ENCODE peak calls at places on chromosomes 11 and 22, in seven cellular contexts. O, R, U, L, I, W and A are unnamed samples.
A peak's percentile ranks its signal among the peaks of the same experiment; 100 is the strongest.

GRCh38 chr11:47204633-47204989 is 10.2 kb upstream of the DDB2 start:
- DNase-seq in O (no peak), R (no peak), U (peak; percentile 73), L (no peak), I (no peak), W (no peak), A (peak; percentile 77)

GRCh38 chr11:811446-812245 is 1.9 kb downstream of the RPLP2 start:
- DNase-seq in O (no peak), R (no peak), U (no peak), L (no peak), I (no peak), W (no peak), A (no peak)

GRCh38 chr11:66115638-66116410 is 45.8 kb downstream of the PACS1 start:
- DNase-seq in O (no peak), R (no peak), U (peak; percentile 35), L (no peak), I (no peak), W (no peak), A (no peak)

GRCh38 chr11:119501777-119502405 is 78.9 kb upstream of the THY1 start:
- DNase-seq in O (no peak), R (no peak), U (no peak), L (no peak), I (no peak), W (no peak), A (no peak)

GRCh38 chr22:27472975-27473374 is 328.6 kb downstream of the MN1 start:
- DNase-seq in O (no peak), R (no peak), U (no peak), L (no peak), I (no peak), W (no peak), A (no peak)

GRCh38 chr22:38724926-38725571 is 19.3 kb downstream of the GTPBP1 start:
- DNase-seq in O (no peak), R (no peak), U (peak; percentile 44), L (no peak), I (peak; percentile 21), W (no peak), A (peak; percentile 33)

GRCh38 chr11:133350045-133350444 is 182.3 kb downstream of the OPCML start:
- DNase-seq in O (no peak), R (no peak), U (no peak), L (no peak), I (no peak), W (no peak), A (no peak)

GRCh38 chr11:96704847-96705246 is 315.0 kb downstream of the JRKL start:
- DNase-seq in O (no peak), R (no peak), U (peak; percentile 39), L (no peak), I (no peak), W (no peak), A (no peak)

GRCh38 chr11:95920460-95921105 is 3.3 kb downstream of the MTMR2 start:
- DNase-seq in O (no peak), R (no peak), U (no peak), L (no peak), I (no peak), W (no peak), A (no peak)

GRCh38 chr22:36360011-36360410 is 27.8 kb downstream of the MYH9 start:
- DNase-seq in O (no peak), R (no peak), U (no peak), L (no peak), I (no peak), W (no peak), A (no peak)

GRCh38 chr11:1055990-1056771 is 18.5 kb upstream of the MUC2 start:
- DNase-seq in O (no peak), R (peak; percentile 7), U (no peak), L (no peak), I (peak; percentile 28), W (no peak), A (no peak)

GRCh38 chr11:110362916-110363574 is 66.6 kb upstream of the RDX start:
- DNase-seq in O (no peak), R (no peak), U (peak; percentile 30), L (no peak), I (no peak), W (no peak), A (peak; percentile 6)

GRCh38 chr11:125978171-125978570 is 32.3 kb downstream of the VSIG10L2 start:
- DNase-seq in O (no peak), R (no peak), U (no peak), L (no peak), I (no peak), W (no peak), A (no peak)

GRCh38 chr11:62004473-62004872 is 37.0 kb upstream of the FTH1 start:
- DNase-seq in O (no peak), R (no peak), U (peak; percentile 97), L (no peak), I (peak; percentile 47), W (no peak), A (peak; percentile 89)

GRCh38 chr22:39514373-39514973 is 5.9 kb upstream of the ATF4 start:
- DNase-seq in O (no peak), R (no peak), U (peak; percentile 58), L (no peak), I (no peak), W (no peak), A (no peak)

GRCh38 chr22:50215297-50216049 is 14.7 kb downstream of the SELENOO start:
- DNase-seq in O (no peak), R (no peak), U (no peak), L (no peak), I (no peak), W (no peak), A (no peak)

GRCh38 chr22:41116342-41116741 is 23.9 kb downstream of the EP300 start:
- DNase-seq in O (no peak), R (no peak), U (no peak), L (no peak), I (no peak), W (no peak), A (no peak)

GRCh38 chr11:127492025-127492424 is 491.5 kb upstream of the KIRREL3 start:
- DNase-seq in O (no peak), R (no peak), U (no peak), L (no peak), I (no peak), W (no peak), A (no peak)

GRCh38 chr11:15291885-15292284 is 177.2 kb downstream of the INSC start:
- DNase-seq in O (no peak), R (no peak), U (no peak), L (no peak), I (no peak), W (no peak), A (peak; percentile 6)

GRCh38 chr11:1206391-1207271 is 16.2 kb upstream of the MUC5B start:
- DNase-seq in O (no peak), R (peak; percentile 8), U (no peak), L (no peak), I (no peak), W (no peak), A (no peak)

GRCh38 chr22:23824476-23825245 is 14.1 kb downstream of the DERL3 start:
- DNase-seq in O (no peak), R (no peak), U (no peak), L (no peak), I (no peak), W (no peak), A (no peak)

GRCh38 chr22:39360674-39361413 is 11.1 kb downstream of the SYNGR1 start:
- DNase-seq in O (no peak), R (no peak), U (no peak), L (no peak), I (no peak), W (no peak), A (no peak)

GRCh38 chr22:49453816-49454215 is 373.9 kb downstream of the BRD1 start:
- DNase-seq in O (no peak), R (no peak), U (no peak), L (no peak), I (no peak), W (no peak), A (no peak)

GRCh38 chr11:75311858-75312288 is 39.6 kb downstream of the ARRB1 start:
- DNase-seq in O (peak; percentile 31), R (no peak), U (peak; percentile 84), L (no peak), I (peak; percentile 89), W (no peak), A (peak; percentile 23)

GRCh38 chr11:34266090-34266912 is 91.5 kb downstream of the ABTB2 start:
- DNase-seq in O (no peak), R (no peak), U (peak; percentile 97), L (no peak), I (no peak), W (no peak), A (peak; percentile 83)

GRCh38 chr22:48750826-48751440 is 1076.7 kb downstream of the BRD1 start:
- DNase-seq in O (no peak), R (no peak), U (no peak), L (no peak), I (no peak), W (no peak), A (no peak)

GRCh38 chr22:22244337-22245250 is at the start of gene VPREB1:
- DNase-seq in O (no peak), R (no peak), U (no peak), L (no peak), I (no peak), W (no peak), A (no peak)

GRCh38 chr11:126824035-126824607 is 176.4 kb downstream of the KIRREL3 start:
- DNase-seq in O (peak; percentile 50), R (no peak), U (no peak), L (no peak), I (no peak), W (no peak), A (no peak)

GRCh38 chr22:49207008-49207775 is 620.5 kb downstream of the BRD1 start:
- DNase-seq in O (no peak), R (no peak), U (no peak), L (no peak), I (peak; percentile 7), W (no peak), A (no peak)

GRCh38 chr22:46089426-46090041 is 60.8 kb upstream of the PPARA start:
- DNase-seq in O (no peak), R (no peak), U (no peak), L (no peak), I (peak; percentile 25), W (no peak), A (no peak)